ENCODE peak calls at places on chromosomes 16 and 17, in four cellular contexts. R is SK-N-SH, F is HepG2, U is GM12878. Q is an unnamed sample.

GRCh38 chr16:19118938-19119431 is 5.2 kb downstream of the ITPRIPL2 start:
- DNase-seq in R (no peak), F (no peak), U (no peak), Q (peak)

GRCh38 chr17:62101090-62101489 is 36.0 kb upstream of the MED13 start:
- DNase-seq in R (no peak), F (no peak), U (no peak), Q (no peak)

GRCh38 chr16:87371261-87371866 is 12.2 kb downstream of the FBXO31 start:
- DNase-seq in R (peak), F (no peak), U (no peak), Q (no peak)

GRCh38 chr17:5446786-5447185 is 7.8 kb upstream of the C1QBP start:
- DNase-seq in R (no peak), F (no peak), U (no peak), Q (no peak)

GRCh38 chr17:80122926-80123505 is 21.6 kb downstream of the GAA start:
- DNase-seq in R (no peak), F (no peak), U (no peak), Q (no peak)

GRCh38 chr16:68374251-68374805 is 63.5 kb downstream of the PRMT7 start:
- DNase-seq in R (no peak), F (no peak), U (no peak), Q (no peak)

GRCh38 chr16:82715160-82715559 is 88.4 kb downstream of the CDH13 start:
- DNase-seq in R (no peak), F (no peak), U (no peak), Q (no peak)

GRCh38 chr17:37742114-37742761 is 2.6 kb downstream of the HNF1B start:
- DNase-seq in R (peak), F (no peak), U (no peak), Q (peak)

GRCh38 chr16:19068237-19068815 is 912 bp downstream of the COQ7 start:
- DNase-seq in R (no peak), F (no peak), U (no peak), Q (no peak)

GRCh38 chr17:19753661-19754463 is 5.8 kb upstream of the ALDH3A1 start:
- DNase-seq in R (no peak), F (no peak), U (no peak), Q (no peak)

GRCh38 chr16:81376880-81377279 is 62.1 kb downstream of the GAN start:
- DNase-seq in R (no peak), F (no peak), U (no peak), Q (no peak)

GRCh38 chr17:81641825-81642489 is 5.0 kb downstream of the TSPAN10 start:
- DNase-seq in R (no peak), F (no peak), U (no peak), Q (peak)

GRCh38 chr17:38550661-38551060 is 55.1 kb downstream of the SRCIN1 start:
- DNase-seq in R (no peak), F (no peak), U (no peak), Q (peak)

GRCh38 chr17:78890111-78890897 is 12.7 kb downstream of the CEP295NL start:
- DNase-seq in R (no peak), F (no peak), U (no peak), Q (no peak)
- TF ChIP-seq RAD21 in R (no peak), F (no peak), U (no peak), Q (no peak)

GRCh38 chr16:22971346-22971924 is 157.5 kb downstream of the HS3ST2 start:
- DNase-seq in R (no peak), F (no peak), U (no peak), Q (no peak)
- TF ChIP-seq MXI1 in R (no peak), F (no peak), U (no peak), Q (no peak)

DNA sequence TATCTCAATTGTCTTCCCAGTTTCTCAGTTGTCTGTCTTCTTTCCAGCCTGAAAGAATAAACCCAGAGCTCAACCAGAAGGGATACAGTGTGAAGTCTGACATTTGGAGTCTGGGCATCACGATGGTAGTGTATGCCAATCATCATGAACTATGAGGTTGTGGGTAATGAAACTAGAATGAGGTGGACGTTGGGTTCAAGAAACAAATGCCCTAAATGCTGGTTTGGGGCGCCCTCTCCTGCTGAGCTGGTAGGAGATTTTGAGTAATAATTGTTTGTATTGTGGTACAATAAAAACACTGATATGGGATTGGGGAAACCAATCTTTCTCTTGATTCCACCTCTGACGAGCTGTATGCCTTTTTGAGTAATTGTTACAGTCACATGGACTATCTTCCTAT is 110.4 kb downstream of the MAP2K6 start:
- DNase-seq in R (no peak), F (no peak), U (no peak), Q (no peak)
- TF ChIP-seq CTCF in R (peak), F (no peak), U (peak), Q (peak)

GRCh38 chr17:42119301-42119700 is 1.9 kb downstream of the KAT2A start:
- DNase-seq in R (no peak), F (no peak), U (no peak), Q (no peak)

GRCh38 chr17:42116705-42117396 is 4.3 kb downstream of the KAT2A start:
- DNase-seq in R (peak), F (peak), U (no peak), Q (peak)

GRCh38 chr17:42118126-42118510 is 3.0 kb downstream of the KAT2A start:
- DNase-seq in R (no peak), F (no peak), U (no peak), Q (no peak)

GRCh38 chr17:42117397-42118125 is 3.6 kb downstream of the KAT2A start:
- DNase-seq in R (no peak), F (no peak), U (no peak), Q (no peak)

GRCh38 chr17:42118545-42118944 is 2.6 kb downstream of the KAT2A start:
- DNase-seq in R (peak), F (peak), U (no peak), Q (peak)
- TF ChIP-seq RAD21 in R (peak), F (peak), U (peak), Q (peak)

DNA sequence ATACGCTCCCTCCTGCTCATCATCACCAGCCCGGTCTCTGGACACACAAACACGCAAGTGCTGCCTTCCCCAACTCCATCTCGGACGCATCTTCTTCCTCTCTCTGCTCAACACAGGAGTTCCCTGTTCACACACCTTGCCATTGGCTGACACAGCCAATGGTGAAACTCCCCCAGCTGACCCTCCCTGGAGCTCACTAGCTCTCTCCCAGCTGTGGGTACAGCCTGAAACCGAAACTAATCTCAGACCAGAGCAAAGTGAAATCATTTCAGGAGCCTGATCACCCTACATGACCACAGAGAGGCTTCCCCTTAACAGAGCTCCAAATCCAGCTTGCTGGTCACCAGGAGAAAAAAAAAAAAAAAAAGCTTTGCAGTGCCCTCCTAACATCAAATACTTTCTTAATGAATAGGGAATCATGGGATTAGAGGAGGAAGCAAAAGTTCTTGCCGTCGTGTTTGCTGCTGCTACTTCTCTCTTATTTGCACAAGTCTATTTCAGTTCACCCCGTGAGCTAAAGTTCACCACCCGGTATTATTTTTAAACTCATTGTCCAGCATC is 8.3 kb downstream of the CUEDC1 start:
- DNase-seq in R (no peak), F (peak), U (peak), Q (peak)
- TF ChIP-seq MXI1 in R (no peak), F (peak), U (no peak), Q (no peak)

DNA sequence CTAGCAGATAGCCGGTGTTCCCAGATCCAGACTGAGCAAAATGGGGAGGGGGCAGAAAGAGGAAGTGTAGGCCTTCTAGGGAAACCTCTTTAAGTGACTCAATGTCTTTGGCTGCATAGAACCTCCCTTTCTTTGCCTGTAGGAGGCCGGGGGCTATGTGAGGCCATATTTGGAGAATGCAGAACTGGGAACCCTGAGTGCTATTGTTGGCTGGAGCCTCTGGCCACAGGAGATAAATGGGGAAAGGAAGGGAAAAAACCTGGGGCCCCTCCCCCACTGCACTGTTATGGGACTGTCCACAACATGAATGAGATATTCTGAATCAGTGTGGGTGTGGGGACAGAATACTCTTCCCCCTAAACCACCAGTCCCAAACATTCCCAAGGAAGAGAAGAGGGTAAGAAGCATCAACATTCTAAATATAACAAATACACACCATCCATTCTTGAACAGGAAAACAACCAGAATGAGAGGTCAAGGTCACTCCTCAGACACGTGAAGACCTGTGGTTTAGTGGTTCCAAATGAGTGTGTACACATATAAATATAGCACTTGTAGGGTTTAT is 2.4 kb downstream of the VPS25 start:
- DNase-seq in R (no peak), F (peak), U (no peak), Q (peak)
- TF ChIP-seq CTCF in R (no peak), F (no peak), U (no peak), Q (no peak)

DNA sequence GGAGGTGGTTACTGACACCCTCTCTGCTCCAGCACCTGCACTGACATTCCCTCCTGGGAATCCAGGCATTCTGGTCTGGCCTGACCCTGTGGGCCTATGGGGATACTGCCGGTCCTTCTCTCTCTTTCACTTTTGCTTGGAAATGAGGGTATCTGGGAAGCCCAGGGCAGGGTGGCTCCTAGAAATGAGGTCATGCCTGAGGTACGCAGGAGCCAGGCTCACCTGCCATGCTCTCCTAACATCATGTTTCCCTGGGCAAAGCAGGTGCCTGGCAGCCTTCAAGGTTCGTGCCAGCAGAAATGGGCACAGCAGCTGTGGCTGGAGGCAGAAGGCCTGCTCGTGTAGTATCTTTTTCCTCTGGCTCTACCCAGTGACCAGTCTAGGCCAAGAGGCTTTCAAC is 3.3 kb downstream of the ITGA3 start:
- DNase-seq in R (no peak), F (no peak), U (no peak), Q (no peak)
- TF ChIP-seq RAD21 in R (no peak), F (no peak), U (no peak), Q (no peak)

DNA sequence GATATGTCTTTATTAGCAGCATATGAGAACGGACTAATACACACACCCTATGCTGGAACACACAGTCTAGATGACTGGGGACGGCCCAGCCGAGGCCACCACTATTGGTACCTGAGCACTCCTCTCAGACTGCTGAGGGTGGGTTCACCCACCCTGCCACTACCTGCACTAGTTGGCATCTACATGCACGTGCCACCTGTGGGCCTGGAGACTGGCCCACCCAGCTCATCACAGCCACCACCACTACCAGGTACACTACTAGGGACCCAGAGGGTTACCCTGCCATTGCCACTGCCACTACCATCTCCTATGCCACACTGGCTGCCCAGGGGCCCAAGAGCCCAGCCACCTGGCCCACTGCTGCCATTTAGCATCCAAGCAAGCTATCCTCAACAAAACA is 32.5 kb downstream of the MEAK7 start:
- DNase-seq in R (no peak), F (no peak), U (no peak), Q (no peak)
- TF ChIP-seq MXI1 in R (no peak), F (no peak), U (no peak), Q (no peak)

Q was measured in IMR-90.